ENCODE peak calls at places on chromosomes 12 and 14, in ten cellular contexts. G is neural crest cell; C is stomach; O is HL-60; Z is fibroblast of the aortic adventitia; P is sigmoid colon; R is transverse colon; T is PC-3; D is CD4-positive, alpha-beta T cell; N is astrocyte of the spinal cord. J is an unnamed sample.

GRCh38 chr12:38138225-38139221 is 178.1 kb upstream of the ALG10B start:
- DNase-seq in D (peak; percentile 58), N (peak; percentile 57), C (peak; percentile 82), G (peak; percentile 72), T (peak; percentile 96), P (peak; percentile 81), R (peak; percentile 71), O (peak; percentile 55), Z (peak; percentile 76), J (no peak)

GRCh38 chr12:95605875-95606274 is 54.6 kb upstream of the USP44 start:
- DNase-seq in N (peak; percentile 25), Z (peak; percentile 77), C (no peak), O (no peak), D (no peak), G (no peak), P (no peak), T (peak; percentile 77), R (no peak), J (no peak)

GRCh38 chr14:50860478-50861086 is 11.3 kb upstream of the ABHD12B start:
- DNase-seq in Z (peak; percentile 86), C (peak; percentile 85), R (peak; percentile 88), N (peak; percentile 85), P (peak; percentile 87), G (peak; percentile 93), O (peak; percentile 82), D (peak; percentile 92), T (peak; percentile 96), J (peak; percentile 70)

GRCh38 chr12:109621271-109621671 is 47.7 kb downstream of the MVK start:
- DNase-seq in T (no peak), P (no peak), O (no peak), N (no peak), R (no peak), G (no peak), D (no peak), Z (peak; percentile 31), C (no peak), J (no peak)

GRCh38 chr14:69002069-69002468 is 23.0 kb upstream of the ACTN1 start:
- DNase-seq in D (no peak), R (peak; percentile 27), P (no peak), G (no peak), O (no peak), N (no peak), T (peak; percentile 63), C (peak; percentile 56), Z (peak; percentile 22), J (no peak)

GRCh38 chr14:99764222-99764706 is 28.9 kb upstream of the EML1 start:
- DNase-seq in N (no peak), R (no peak), O (no peak), T (no peak), D (no peak), Z (no peak), P (peak; percentile 43), G (no peak), C (no peak), J (no peak)

GRCh38 chr14:47678157-47678556 is 2.8 kb upstream of the MDGA2 start:
- DNase-seq in O (no peak), P (no peak), D (no peak), G (no peak), Z (no peak), T (peak; percentile 9), R (no peak), C (no peak), N (no peak), J (no peak)

GRCh38 chr12:50507474-50507838 is 2.7 kb downstream of the DIP2B start:
- DNase-seq in D (no peak), R (no peak), Z (no peak), O (no peak), T (no peak), N (no peak), C (no peak), G (no peak), P (no peak), J (no peak)

DNA sequence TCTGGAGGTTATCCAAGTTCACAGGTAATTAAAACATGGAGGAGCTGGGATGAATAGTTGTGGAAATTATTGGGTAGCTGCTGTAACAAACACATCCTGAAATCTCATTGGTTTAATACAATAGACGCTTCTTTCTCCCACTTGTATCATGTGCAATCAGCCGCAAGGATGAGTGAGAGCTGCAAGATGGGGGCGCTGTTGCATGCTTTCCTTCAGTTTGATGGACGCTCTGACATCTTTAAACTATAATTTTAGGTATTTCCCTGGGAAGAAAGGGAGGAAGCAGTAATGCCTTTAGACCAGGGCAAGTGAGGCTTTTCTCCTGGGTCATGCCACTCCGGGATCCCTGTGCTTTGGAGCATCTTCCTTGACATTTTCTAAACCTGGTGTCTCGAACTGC is 178.7 kb downstream of the PAWR start:
- DNase-seq in C (no peak), Z (no peak), O (no peak), N (no peak), R (no peak), P (no peak), G (no peak), T (peak; percentile 38), D (no peak), J (no peak)
- TF ChIP-seq CTCF in C (no peak), Z (no peak), O (no peak), N (no peak), R (no peak), P (no peak), G (peak; percentile 21), T (peak; percentile 60), D (no peak), J (no peak)

DNA sequence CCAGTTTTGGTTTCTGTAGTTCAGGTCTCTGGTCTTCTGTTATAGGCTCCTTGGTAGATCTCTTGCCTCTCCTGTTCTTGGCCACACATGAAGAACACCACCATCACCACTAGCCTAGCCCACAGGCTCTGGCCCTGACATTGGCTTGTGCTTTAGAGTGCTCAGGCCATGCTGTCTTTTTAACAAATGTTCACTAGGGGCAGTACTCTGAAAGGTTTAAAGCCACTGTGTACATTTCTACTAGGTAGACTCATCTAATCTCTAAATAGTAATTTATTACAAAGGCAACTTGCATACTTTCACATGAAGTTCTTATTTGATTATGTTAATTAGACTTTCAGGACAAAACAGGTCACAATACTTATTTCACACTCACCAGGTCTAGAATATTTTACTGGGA is 38.3 kb downstream of the PDE6H start:
- DNase-seq in R (no peak), N (no peak), Z (no peak), T (peak; percentile 29), G (no peak), C (no peak), D (no peak), O (no peak), P (no peak), J (no peak)
- TF ChIP-seq CTCF in R (peak; percentile 10), N (peak; percentile 7), Z (peak; percentile 18), T (peak; percentile 36), G (peak; percentile 52), C (no peak), D (peak; percentile 33), O (no peak), P (no peak), J (no peak)

GRCh38 chr14:75229923-75230792 is 48.5 kb upstream of the FOS start:
- DNase-seq in Z (peak; percentile 67), C (peak; percentile 74), N (peak; percentile 10), D (peak; percentile 19), G (no peak), R (peak; percentile 69), O (peak; percentile 58), P (no peak), T (peak; percentile 74), J (no peak)
- TF ChIP-seq CTCF in Z (peak; percentile 36), C (peak; percentile 14), N (no peak), D (peak; percentile 20), G (peak; percentile 54), R (peak; percentile 35), O (no peak), P (no peak), T (peak; percentile 38), J (peak; percentile 61)

DNA sequence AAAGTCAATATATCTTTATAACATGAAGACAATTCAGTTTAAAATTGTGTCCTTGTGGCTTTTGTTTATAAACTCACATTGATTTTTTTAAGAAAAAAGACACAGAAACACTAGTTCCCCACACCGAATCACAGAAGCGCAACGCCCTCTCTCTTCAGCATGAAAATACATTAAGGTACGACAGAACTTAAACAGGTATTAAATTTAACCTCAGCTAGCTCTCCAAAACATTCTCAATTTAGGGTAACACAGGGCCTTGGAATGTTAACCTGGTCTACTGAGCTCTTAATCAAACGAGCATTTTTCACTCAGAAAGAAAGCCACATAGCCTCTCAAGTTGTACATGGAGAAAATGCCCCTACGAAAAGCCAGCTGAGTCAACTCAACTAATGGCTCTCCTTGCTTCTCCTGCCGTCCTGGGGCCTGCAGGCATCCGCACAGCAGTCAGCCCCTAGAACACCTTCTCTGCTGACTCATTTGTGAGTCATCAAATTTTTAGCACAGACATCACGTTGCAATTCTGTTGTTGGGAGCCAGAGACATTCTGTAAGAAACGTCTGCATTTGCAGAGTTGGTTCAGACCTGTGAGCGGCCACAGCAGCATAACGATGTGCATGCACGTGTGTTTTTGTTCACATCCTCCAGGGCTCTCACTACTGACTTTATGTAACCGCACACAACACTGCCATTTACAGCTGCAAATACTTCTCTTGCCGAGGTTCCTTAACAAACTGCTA is 141.6 kb downstream of the ITPR2 start:
- DNase-seq in N (peak; percentile 98), T (peak; percentile 100), D (no peak), O (no peak), G (no peak), P (no peak), R (no peak), Z (peak; percentile 92), C (no peak), J (no peak)
- TF ChIP-seq CTCF in N (no peak), T (no peak), D (no peak), O (no peak), G (no peak), P (no peak), R (no peak), Z (no peak), C (no peak), J (no peak)

GRCh38 chr12:132218519-132218860 is 74.2 kb downstream of the NOC4L start:
- DNase-seq in R (no peak), D (no peak), P (no peak), G (no peak), O (no peak), C (no peak), N (no peak), T (no peak), Z (no peak), J (no peak)

GRCh38 chr12:132217800-132218518 is 73.7 kb downstream of the NOC4L start:
- DNase-seq in P (no peak), N (no peak), O (no peak), D (no peak), Z (no peak), R (no peak), T (no peak), C (no peak), G (no peak), J (no peak)

GRCh38 chr12:132218915-132219314 is 74.7 kb downstream of the NOC4L start:
- DNase-seq in D (peak; percentile 49), G (peak; percentile 29), N (no peak), T (peak; percentile 64), C (no peak), P (no peak), O (peak; percentile 39), Z (no peak), R (no peak), J (no peak)

GRCh38 chr12:132217371-132217770 is 73.1 kb downstream of the NOC4L start:
- DNase-seq in T (no peak), C (no peak), R (no peak), Z (no peak), N (no peak), G (no peak), O (no peak), D (no peak), P (no peak), J (no peak)

DNA sequence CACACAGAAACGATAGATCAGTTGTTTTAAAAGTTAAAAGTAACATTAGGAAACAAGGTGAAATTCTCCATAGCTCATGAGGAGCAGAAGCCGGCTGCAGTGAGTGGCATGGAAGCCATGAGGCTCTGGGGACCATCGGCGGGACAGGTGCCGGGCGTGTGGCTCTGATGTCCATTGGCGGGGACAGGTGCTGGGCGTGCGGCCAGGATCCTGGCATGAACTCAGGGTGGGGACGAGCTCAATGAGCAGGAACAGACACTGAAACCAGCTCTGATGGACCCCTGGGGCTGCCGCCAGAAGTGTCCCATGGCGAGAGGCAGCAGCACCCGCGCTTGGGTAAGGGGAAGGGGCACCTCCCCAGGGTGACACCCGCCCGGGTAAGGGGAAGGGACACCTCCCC is 75.1 kb downstream of the NOC4L start:
- DNase-seq in G (no peak), D (no peak), R (no peak), O (no peak), C (no peak), Z (no peak), N (no peak), P (no peak), T (no peak), J (no peak)
- TF ChIP-seq CTCF in G (peak; percentile 24), D (peak; percentile 33), R (no peak), O (no peak), C (no peak), Z (no peak), N (no peak), P (no peak), T (no peak), J (no peak)

J was measured in CD14-positive monocyte.